ENCODE peak calls at places on chromosomes 6 and 20, in seven cellular contexts. H, R, P, B, I, K and Q are unnamed samples.

GRCh38 chr20:49571553-49571835 is 3.6 kb upstream of the PTGIS start:
- DNase-seq in H (no peak), R (no peak), P (no peak), B (no peak), I (no peak), K (no peak), Q (peak; percentile 51)

GRCh38 chr6:149983145-149983544 is 19.4 kb downstream of the ULBP1 start:
- DNase-seq in H (peak; percentile 3), R (no peak), P (no peak), B (no peak), I (no peak), K (no peak), Q (no peak)

GRCh38 chr20:13638162-13638495 is 603 bp downstream of the TASP1 start:
- DNase-seq in H (peak; percentile 38), R (no peak), P (no peak), B (no peak), I (no peak), K (no peak), Q (no peak)

GRCh38 chr6:161393839-161394364 is 120.0 kb upstream of the AGPAT4 start:
- DNase-seq in H (peak; percentile 76), R (peak; percentile 4), P (peak; percentile 91), B (peak; percentile 58), I (no peak), K (no peak), Q (no peak)

GRCh38 chr20:23050847-23051627 is 1.6 kb upstream of the THBD start:
- DNase-seq in H (peak; percentile 93), R (no peak), P (no peak), B (peak; percentile 61), I (no peak), K (peak; percentile 27), Q (peak; percentile 88)

GRCh38 chr6:28632326-28632851 is 106.7 kb downstream of the GPX5 start:
- DNase-seq in H (no peak), R (no peak), P (no peak), B (no peak), I (no peak), K (no peak), Q (no peak)

GRCh38 chr6:158568549-158568948 is 8.7 kb downstream of the TMEM181 start:
- DNase-seq in H (peak; percentile 29), R (no peak), P (no peak), B (no peak), I (no peak), K (no peak), Q (no peak)

GRCh38 chr6:36821581-36822335 is 17.5 kb downstream of the CPNE5 start:
- DNase-seq in H (no peak), R (no peak), P (peak; percentile 41), B (no peak), I (no peak), K (no peak), Q (no peak)

GRCh38 chr20:10225439-10226080 is 6.9 kb downstream of the SNAP25 start:
- DNase-seq in H (peak; percentile 39), R (no peak), P (no peak), B (no peak), I (no peak), K (no peak), Q (no peak)

GRCh38 chr6:107820571-107821261 is 3.4 kb downstream of the SCML4 start:
- DNase-seq in H (peak; percentile 23), R (no peak), P (peak; percentile 11), B (no peak), I (peak; percentile 48), K (no peak), Q (no peak)

GRCh38 chr6:3561745-3562144 is 104.9 kb upstream of the SLC22A23 start:
- DNase-seq in H (peak; percentile 44), R (no peak), P (no peak), B (no peak), I (no peak), K (no peak), Q (no peak)

GRCh38 chr6:125300992-125301434 is 754 bp downstream of the HDDC2 start:
- DNase-seq in H (no peak), R (no peak), P (peak; percentile 59), B (no peak), I (no peak), K (no peak), Q (no peak)

GRCh38 chr6:117907600-117908245 is 659 bp downstream of the SLC35F1 start:
- DNase-seq in H (peak; percentile 72), R (no peak), P (no peak), B (no peak), I (no peak), K (no peak), Q (no peak)

GRCh38 chr6:124986146-124986545 is 23.9 kb downstream of the RNF217 start:
- DNase-seq in H (no peak), R (no peak), P (no peak), B (no peak), I (no peak), K (no peak), Q (no peak)

GRCh38 chr20:1087311-1087710 is 31.1 kb upstream of the PSMF1 start:
- DNase-seq in H (no peak), R (no peak), P (no peak), B (no peak), I (no peak), K (no peak), Q (no peak)

GRCh38 chr6:134590449-134590848 is 272.5 kb upstream of the SGK1 start:
- DNase-seq in H (no peak), R (no peak), P (no peak), B (no peak), I (no peak), K (no peak), Q (no peak)

GRCh38 chr6:158170656-158171081 is 2.5 kb downstream of the GTF2H5 start:
- DNase-seq in H (no peak), R (no peak), P (no peak), B (no peak), I (no peak), K (peak; percentile 63), Q (no peak)

GRCh38 chr6:32195902-32196681 is 3.6 kb upstream of the GPSM3 start:
- DNase-seq in H (peak; percentile 93), R (peak; percentile 64), P (peak; percentile 94), B (peak; percentile 96), I (peak; percentile 44), K (peak; percentile 55), Q (peak; percentile 96)

GRCh38 chr6:82720992-82721391 is 344.6 kb downstream of the UBE3D start:
- DNase-seq in H (no peak), R (no peak), P (no peak), B (no peak), I (no peak), K (no peak), Q (no peak)

GRCh38 chr6:89518352-89519055 is 85.6 kb downstream of the ANKRD6 start:
- DNase-seq in H (no peak), R (no peak), P (no peak), B (no peak), I (no peak), K (no peak), Q (no peak)

GRCh38 chr6:140784573-140784972 is 1348.2 kb upstream of the GJE1 start:
- DNase-seq in H (no peak), R (no peak), P (peak; percentile 1), B (no peak), I (no peak), K (no peak), Q (no peak)

DNA sequence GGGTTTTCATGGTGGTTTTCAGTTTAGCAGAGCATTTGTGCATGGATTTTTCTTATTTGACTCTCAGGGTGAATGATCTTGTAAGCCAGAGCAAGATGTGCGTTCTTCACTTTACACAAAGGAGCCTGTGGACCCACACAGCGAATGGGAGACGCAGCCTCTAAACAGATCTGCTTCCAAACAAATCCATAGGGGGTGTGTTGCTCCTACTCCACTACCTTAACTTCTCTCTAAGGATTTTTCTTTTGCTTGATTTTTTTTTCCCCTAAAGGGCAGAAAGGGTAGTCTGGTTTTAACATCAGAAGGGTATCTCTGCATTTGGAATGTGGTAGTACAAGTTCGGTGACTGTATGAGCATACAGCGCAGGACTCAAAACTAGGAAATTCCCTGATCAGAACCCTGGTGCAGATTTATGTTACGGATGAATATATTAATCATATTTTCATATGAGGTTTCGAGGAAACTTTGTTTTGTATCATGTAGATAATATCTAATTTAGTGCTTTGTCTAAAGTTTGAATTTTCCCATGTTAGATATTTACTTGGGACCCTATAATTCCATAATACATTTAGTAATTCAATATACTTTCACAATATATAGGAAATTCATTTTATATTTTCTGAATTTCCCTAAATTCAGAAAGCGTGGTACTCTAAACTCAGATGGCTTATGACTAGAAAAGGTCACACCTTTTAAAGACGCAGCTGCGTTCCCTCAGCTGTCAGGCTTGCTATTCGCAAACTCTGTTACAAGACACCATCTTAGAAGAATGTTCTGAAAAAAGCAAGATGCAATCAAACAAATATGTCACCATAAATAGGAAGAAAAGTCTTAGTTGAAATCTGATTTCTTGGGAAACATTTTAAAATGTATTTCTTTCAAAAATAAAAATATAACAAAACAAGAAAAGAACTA is 196.9 kb downstream of the TMEM242 start:
- DNase-seq in H (no peak), R (no peak), P (no peak), B (peak; percentile 52), I (no peak), K (no peak), Q (no peak)
- H3K27ac ChIP-seq in H (peak overlapping the region; percentile 37), R (no peak overlapping the region), P (no peak overlapping the region), B (no peak overlapping the region), I (no peak overlapping the region), K (no peak overlapping the region), Q (no peak overlapping the region)

GRCh38 chr6:164308339-164308738 is 893.8 kb downstream of the QKI start:
- DNase-seq in H (no peak), R (no peak), P (no peak), B (no peak), I (no peak), K (no peak), Q (no peak)

GRCh38 chr6:164303092-164304007 is 888.8 kb downstream of the QKI start:
- DNase-seq in H (no peak), R (no peak), P (no peak), B (peak; percentile 27), I (no peak), K (no peak), Q (peak; percentile 82)
- H3K27ac ChIP-seq in H (no peak overlapping the region), R (no peak overlapping the region), P (no peak overlapping the region), B (no peak overlapping the region), I (no peak overlapping the region), K (no peak overlapping the region), Q (peak overlapping the region; percentile 50)

GRCh38 chr6:7240351-7240750 is 72.6 kb downstream of the SSR1 start:
- DNase-seq in H (no peak), R (no peak), P (no peak), B (no peak), I (no peak), K (no peak), Q (no peak)
- H3K27ac ChIP-seq in H (no peak overlapping the region), R (no peak overlapping the region), P (no peak overlapping the region), B (no peak overlapping the region), I (no peak overlapping the region), K (no peak overlapping the region), Q (no peak overlapping the region)

DNA sequence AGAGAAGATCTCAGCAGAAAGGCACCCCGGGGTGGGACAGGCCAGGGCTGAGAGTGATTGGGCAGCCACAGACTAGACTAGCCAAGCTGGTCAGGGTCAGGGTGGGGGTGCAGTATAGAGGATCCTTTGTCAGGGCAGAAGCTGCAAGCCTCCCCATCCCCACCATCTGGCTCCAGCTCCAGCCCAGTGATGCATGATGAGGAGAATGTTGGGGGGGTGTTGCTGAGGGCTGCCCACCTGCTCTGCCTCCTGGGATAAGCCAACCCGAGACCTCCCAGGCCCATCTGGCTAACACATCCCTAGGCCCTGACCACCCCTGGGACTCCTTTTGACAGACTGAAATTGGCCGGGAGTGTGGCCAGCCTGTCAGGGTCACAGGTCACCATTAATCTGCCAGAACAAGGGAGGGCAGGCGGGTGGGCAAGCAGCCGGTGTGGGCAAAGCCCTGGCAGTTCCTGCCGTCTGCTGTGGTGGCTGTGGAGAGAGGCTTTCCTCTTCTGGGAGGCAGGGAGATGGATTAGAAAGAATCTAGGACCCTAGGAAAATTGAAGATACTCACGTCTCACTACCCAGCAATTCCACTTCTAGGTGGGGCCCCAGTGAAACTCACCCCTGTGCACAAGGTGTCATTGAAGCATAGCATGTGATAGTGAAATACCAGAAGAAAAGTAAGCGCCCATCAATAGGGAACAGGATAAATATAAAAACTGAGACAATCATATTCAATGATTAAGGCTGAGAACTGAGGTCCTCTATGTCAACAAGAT is 22.2 kb upstream of the SNTA1 start:
- DNase-seq in H (peak; percentile 75), R (no peak), P (peak; percentile 91), B (no peak), I (no peak), K (no peak), Q (no peak)
- H3K27ac ChIP-seq in H (no peak overlapping the region), R (no peak overlapping the region), P (peak overlapping the region; percentile 96), B (no peak overlapping the region), I (no peak overlapping the region), K (no peak overlapping the region), Q (no peak overlapping the region)